ENCODE peak calls at places on chromosomes 13 and 19, in five cellular contexts. B, U, M, O and G are unnamed samples.

GRCh38 chr13:41463823-41464602 is 6.7 kb downstream of the RGCC start:
- DNase-seq in B (no peak), U (no peak), M (no peak), O (no peak), G (no peak)

GRCh38 chr19:55687281-55688172 is 12.5 kb downstream of the EPN1 start:
- DNase-seq in B (no peak), U (no peak), M (no peak), O (no peak), G (no peak)

GRCh38 chr19:18682807-18683108 is 722 bp upstream of the CRTC1 start:
- DNase-seq in B (no peak), U (no peak), M (no peak), O (no peak), G (no peak)

GRCh38 chr13:25112856-25113255 is 16.9 kb downstream of the PABPC3 start:
- DNase-seq in B (no peak), U (no peak), M (no peak), O (no peak), G (no peak)

GRCh38 chr19:21638776-21639175 is 128.6 kb downstream of the ZNF100 start:
- DNase-seq in B (no peak), U (no peak), M (no peak), O (no peak), G (no peak)

GRCh38 chr19:17938092-17938845 is 5.5 kb downstream of the CCDC124 start:
- DNase-seq in B (peak; percentile 77), U (peak; percentile 85), M (peak; percentile 91), O (peak; percentile 85), G (peak; percentile 97)

GRCh38 chr19:18259848-18260247 is 14.4 kb downstream of the IQCN start:
- DNase-seq in B (no peak), U (no peak), M (no peak), O (no peak), G (no peak)

GRCh38 chr19:37468961-37469777 is at the start of gene ZNF570:
- DNase-seq in B (peak; percentile 78), U (peak; percentile 91), M (peak; percentile 82), O (peak; percentile 92), G (peak; percentile 33)

GRCh38 chr19:56015756-56016155 is 29.2 kb downstream of the NLRP5 start:
- DNase-seq in B (no peak), U (no peak), M (no peak), O (no peak), G (peak; percentile 49)

GRCh38 chr19:9966448-9966847 is 30.1 kb upstream of the OLFM2 start:
- DNase-seq in B (no peak), U (peak; percentile 82), M (no peak), O (no peak), G (no peak)

GRCh38 chr13:66210677-66211076 is 1019.5 kb downstream of the PCDH9 start:
- DNase-seq in B (no peak), U (no peak), M (peak; percentile 87), O (no peak), G (no peak)

GRCh38 chr19:35562776-35563175 is 682 bp downstream of the ATP4A start:
- DNase-seq in B (no peak), U (no peak), M (no peak), O (no peak), G (no peak)

GRCh38 chr13:28411859-28412353 is 83.0 kb downstream of the FLT1 start:
- DNase-seq in B (no peak), U (no peak), M (peak; percentile 16), O (no peak), G (no peak)

GRCh38 chr19:55643003-55643732 is at the start of gene ZNF581:
- DNase-seq in B (peak; percentile 64), U (peak; percentile 72), M (peak; percentile 65), O (peak; percentile 77), G (peak; percentile 96)

GRCh38 chr19:10431943-10432735 is 11.8 kb downstream of the PDE4A start:
- DNase-seq in B (no peak), U (peak; percentile 64), M (no peak), O (no peak), G (peak; percentile 87)

GRCh38 chr13:70668293-70668692 is 560.0 kb upstream of the KLHL1 start:
- DNase-seq in B (no peak), U (peak; percentile 15), M (no peak), O (no peak), G (no peak)

GRCh38 chr13:27203186-27203585 is 31.6 kb upstream of the USP12 start:
- DNase-seq in B (no peak), U (no peak), M (no peak), O (no peak), G (no peak)

GRCh38 chr19:15038304-15038703 is 11.0 kb upstream of the CASP14 start:
- DNase-seq in B (no peak), U (no peak), M (no peak), O (no peak), G (no peak)

GRCh38 chr13:91894311-91894710 is 495.9 kb downstream of the GPC5 start:
- DNase-seq in B (no peak), U (no peak), M (no peak), O (no peak), G (no peak)

GRCh38 chr19:18289471-18290066 is 8.1 kb upstream of the JUND start:
- DNase-seq in B (no peak), U (no peak), M (no peak), O (no peak), G (no peak)

GRCh38 chr19:18542936-18543813 is at the start of gene FKBP8:
- DNase-seq in B (peak; percentile 87), U (peak; percentile 97), M (peak; percentile 84), O (peak; percentile 97), G (peak; percentile 98)

GRCh38 chr13:46685006-46685730 is 111.8 kb downstream of the ESD start:
- DNase-seq in B (no peak), U (no peak), M (no peak), O (no peak), G (no peak)

GRCh38 chr19:35262101-35262761 is 6.5 kb upstream of the USF2 start:
- DNase-seq in B (no peak), U (peak; percentile 11), M (no peak), O (no peak), G (no peak)

GRCh38 chr19:4064551-4065260 is 2.0 kb downstream of the ZBTB7A start:
- DNase-seq in B (no peak), U (no peak), M (no peak), O (peak; percentile 71), G (no peak)